ENCODE peak calls at places on chromosomes 6 and 20, in eight cellular contexts. M is endodermal cell, K is right lobe of liver, Z is cardiac muscle cell, U is GM12878, L is fibroblast of mammary gland, Q is NB4, E is brain microvascular endothelial cell. I is an unnamed sample.

GRCh38 chr6:5175195-5175594 is 85.6 kb downstream of the LYRM4 start:
- DNase-seq in M (peak), K (no peak), Z (peak), U (no peak), L (peak), Q (peak), E (no peak), I (no peak)

GRCh38 chr20:2955257-2955950 is 82.1 kb downstream of the PTPRA start:
- DNase-seq in M (no peak), K (no peak), Z (no peak), U (no peak), L (no peak), Q (peak), E (peak), I (no peak)

GRCh38 chr20:51385941-51386530 is 156.5 kb downstream of the NFATC2 start:
- DNase-seq in M (peak), K (no peak), Z (peak), U (no peak), L (peak), Q (peak), E (peak), I (peak)

GRCh38 chr6:160102956-160103824 is 18.4 kb upstream of the SLC22A1 start:
- DNase-seq in M (peak), K (no peak), Z (peak), U (no peak), L (peak), Q (peak), E (peak), I (no peak)

GRCh38 chr6:157292202-157292601 is 31.1 kb downstream of the TMEM242 start:
- DNase-seq in M (no peak), K (no peak), Z (no peak), U (no peak), L (no peak), Q (no peak), E (no peak), I (no peak)

GRCh38 chr6:7264686-7265384 is 48.2 kb downstream of the SSR1 start:
- DNase-seq in M (no peak), K (peak), Z (no peak), U (no peak), L (no peak), Q (no peak), E (no peak), I (no peak)

GRCh38 chr6:14639983-14640599 is 522.5 kb downstream of the CD83 start:
- DNase-seq in M (peak), K (no peak), Z (no peak), U (no peak), L (no peak), Q (no peak), E (no peak), I (no peak)

GRCh38 chr6:5155901-5156300 is 70.8 kb downstream of the PPP1R3G start:
- DNase-seq in M (no peak), K (no peak), Z (no peak), U (no peak), L (no peak), Q (no peak), E (no peak), I (no peak)

GRCh38 chr20:46830886-46831632 is 63.6 kb upstream of the EYA2 start:
- DNase-seq in M (no peak), K (no peak), Z (no peak), U (no peak), L (no peak), Q (no peak), E (no peak), I (no peak)

GRCh38 chr6:80425089-80425823 is 318.8 kb downstream of the BCKDHB start:
- DNase-seq in M (no peak), K (no peak), Z (no peak), U (no peak), L (peak), Q (no peak), E (peak), I (peak)

GRCh38 chr6:15506066-15506465 is 156.8 kb downstream of the DTNBP1 start:
- DNase-seq in M (no peak), K (no peak), Z (no peak), U (no peak), L (no peak), Q (no peak), E (no peak), I (no peak)

GRCh38 chr6:164243949-164244348 is 829.4 kb downstream of the QKI start:
- DNase-seq in M (no peak), K (no peak), Z (no peak), U (no peak), L (peak), Q (no peak), E (no peak), I (no peak)

GRCh38 chr6:85866373-85866740 is 223.7 kb upstream of the SYNCRIP start:
- DNase-seq in M (no peak), K (no peak), Z (no peak), U (no peak), L (peak), Q (no peak), E (no peak), I (no peak)

GRCh38 chr6:85867595-85867994 is 224.9 kb upstream of the SYNCRIP start:
- DNase-seq in M (no peak), K (no peak), Z (no peak), U (no peak), L (no peak), Q (no peak), E (no peak), I (no peak)

GRCh38 chr6:85866758-85867401 is 224.2 kb upstream of the SYNCRIP start:
- DNase-seq in M (peak), K (no peak), Z (no peak), U (no peak), L (no peak), Q (no peak), E (no peak), I (no peak)

GRCh38 chr6:85864453-85865401 is 222.0 kb upstream of the SYNCRIP start:
- DNase-seq in M (no peak), K (no peak), Z (no peak), U (no peak), L (peak), Q (peak), E (no peak), I (peak)

GRCh38 chr6:85865665-85866372 is 223.1 kb upstream of the SYNCRIP start:
- DNase-seq in M (no peak), K (no peak), Z (no peak), U (no peak), L (peak), Q (peak), E (peak), I (peak)
- H3K4me3 ChIP-seq in M (no peak), K (peak), Z (no peak), U (peak), L (peak), Q (peak), E (peak), I (peak)

DNA sequence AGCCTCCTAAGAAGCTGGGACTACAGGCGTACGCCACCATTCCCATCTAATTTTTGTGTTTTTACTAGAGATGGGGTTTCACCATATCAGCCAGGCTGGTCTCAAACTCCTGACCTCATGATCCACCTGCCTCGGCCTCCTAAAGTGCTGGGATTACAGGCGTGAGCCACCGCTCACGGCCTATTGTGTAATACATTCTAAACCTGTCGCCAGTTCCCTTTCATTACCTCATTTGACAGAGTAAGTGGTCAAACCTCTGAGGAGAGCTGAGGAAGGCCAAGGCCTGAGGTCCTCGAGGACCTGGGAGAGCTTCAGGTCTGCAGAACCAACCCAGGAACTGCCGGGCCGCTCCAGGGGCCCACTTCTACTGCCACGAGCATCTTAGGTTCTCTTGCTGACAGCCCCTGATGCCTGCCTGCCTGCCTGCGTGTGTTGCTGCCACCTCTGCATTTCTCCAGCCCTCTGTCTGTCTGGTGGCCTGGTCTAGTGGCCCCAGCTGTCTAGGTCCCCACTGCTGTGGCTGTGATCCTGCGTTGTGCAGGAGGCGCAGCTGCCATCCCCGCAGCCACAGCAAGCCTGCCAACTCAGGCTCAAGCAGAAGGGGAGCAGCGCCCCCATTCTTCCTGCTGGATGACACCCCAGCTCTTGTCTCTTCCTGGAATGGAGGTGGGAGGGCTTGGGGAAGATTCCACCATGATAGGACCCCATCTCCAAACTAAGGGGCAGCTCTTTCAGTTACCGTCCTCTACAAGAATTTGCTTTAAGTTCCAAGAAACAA is 45.3 kb downstream of the PRR18 start:
- DNase-seq in M (no peak), K (no peak), Z (no peak), U (no peak), L (no peak), Q (peak), E (no peak), I (no peak)
- TF ChIP-seq CTCF in M (no peak), K (no peak), Z (no peak), U (no peak), L (no peak), Q (no peak), E (no peak), I (no peak)

GRCh38 chr20:62412194-62413024 is 5.3 kb upstream of the CABLES2 start:
- DNase-seq in M (no peak), K (no peak), Z (no peak), U (no peak), L (no peak), Q (no peak), E (no peak), I (no peak)
- H3K4me3 ChIP-seq in M (no peak), K (no peak), Z (no peak), U (no peak), L (no peak), Q (no peak), E (no peak), I (no peak)

GRCh38 chr6:31358302-31358701 is 1.3 kb upstream of the HLA-B start:
- DNase-seq in M (no peak), K (no peak), Z (no peak), U (no peak), L (no peak), Q (no peak), E (no peak), I (no peak)

GRCh38 chr6:31355540-31355988 is 1.4 kb downstream of the HLA-B start:
- DNase-seq in M (no peak), K (no peak), Z (no peak), U (no peak), L (no peak), Q (no peak), E (no peak), I (no peak)

GRCh38 chr6:31356946-31357466 is at the start of gene HLA-B:
- DNase-seq in M (peak), K (peak), Z (peak), U (peak), L (peak), Q (peak), E (peak), I (peak)

GRCh38 chr6:31354788-31355539 is 2.0 kb downstream of the HLA-B start:
- DNase-seq in M (no peak), K (peak), Z (peak), U (no peak), L (no peak), Q (no peak), E (no peak), I (no peak)

GRCh38 chr6:31356216-31356945 is 598 bp downstream of the HLA-B start:
- DNase-seq in M (peak), K (peak), Z (no peak), U (no peak), L (no peak), Q (peak), E (no peak), I (no peak)
- TF ChIP-seq CTCF in M (no peak), K (no peak), Z (no peak), U (no peak), L (no peak), Q (no peak), E (no peak), I (no peak)

GRCh38 chr20:1267809-1268374 is 1.8 kb downstream of the SNPH start:
- DNase-seq in M (no peak), K (no peak), Z (no peak), U (no peak), L (no peak), Q (no peak), E (no peak), I (no peak)

GRCh38 chr20:1265916-1266166 is 253 bp upstream of the SNPH start:
- DNase-seq in M (no peak), K (no peak), Z (no peak), U (no peak), L (no peak), Q (no peak), E (no peak), I (no peak)

GRCh38 chr20:1266167-1266973 is at the start of gene SNPH:
- DNase-seq in M (peak), K (peak), Z (peak), U (no peak), L (peak), Q (peak), E (peak), I (peak)

GRCh38 chr20:1265226-1265915 is 723 bp upstream of the SNPH start:
- DNase-seq in M (no peak), K (no peak), Z (no peak), U (no peak), L (no peak), Q (no peak), E (no peak), I (peak)

DNA sequence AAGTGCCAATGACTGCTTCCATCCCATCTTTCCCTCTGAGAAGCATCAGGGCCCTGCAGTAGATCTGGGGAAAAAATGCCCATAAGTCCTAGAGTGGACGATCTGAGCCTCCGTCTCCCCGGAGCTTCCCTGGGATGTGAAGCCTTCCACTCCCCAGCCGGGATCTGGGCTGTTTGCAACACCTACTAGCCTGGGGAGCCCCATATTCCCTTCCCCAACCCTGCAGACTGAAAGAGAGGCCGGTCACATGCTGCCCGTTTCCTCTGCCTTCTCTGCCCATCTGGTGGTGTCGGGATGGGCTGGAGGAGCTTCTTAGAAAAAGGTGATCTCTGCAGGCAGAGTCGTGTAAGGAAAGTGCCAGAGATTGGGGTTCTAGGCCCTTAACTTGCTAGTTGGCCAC is 1.1 kb downstream of the SNPH start:
- DNase-seq in M (peak), K (no peak), Z (no peak), U (no peak), L (no peak), Q (no peak), E (no peak), I (no peak)
- H3K4me3 ChIP-seq in M (peak), K (no peak), Z (peak), U (no peak), L (peak), Q (no peak), E (peak), I (peak)

I was measured in astrocyte of the spinal cord.